ENCODE peak calls at places on chromosomes 7 and 10, in ten cellular contexts. Z is EL; Y is fibroblast of the aortic adventitia; Q is coronary artery; C is AG09309; U is CD8-positive, alpha-beta memory T cell; J is GM20000; D is Karpas-422; L is AG04450; P is Right ventricle myocardium superior. S is an unnamed sample.

GRCh38 chr7:373818-374705 is 84.1 kb downstream of the FOXL3 start:
- DNase-seq in D (no peak), U (no peak), C (no peak), P (peak), Z (no peak), J (no peak), Y (no peak), Q (no peak), L (no peak), S (no peak)

GRCh38 chr7:97635622-97636021 is 96.3 kb upstream of the TAC1 start:
- DNase-seq in U (no peak), J (no peak), Q (no peak), C (no peak), L (no peak), Z (no peak), P (no peak), Y (no peak), D (no peak), S (no peak)

GRCh38 chr7:1040790-1041189 is 3.6 kb upstream of the GPR146 start:
- DNase-seq in U (no peak), Q (no peak), P (no peak), J (no peak), L (peak), Z (peak), D (no peak), Y (peak), C (no peak), S (peak)

GRCh38 chr10:30386801-30387588 is 37.9 kb upstream of the MTPAP start:
- DNase-seq in Z (peak), D (no peak), P (no peak), Q (no peak), J (no peak), Y (no peak), C (no peak), U (no peak), L (no peak), S (peak)

GRCh38 chr7:64574481-64575159 is 11.7 kb upstream of the ZNF680 start:
- DNase-seq in Y (peak), D (no peak), P (peak), J (no peak), L (no peak), Q (no peak), U (no peak), Z (peak), C (no peak), S (no peak)

GRCh38 chr7:57204411-57204811 is 72.2 kb upstream of the ZNF479 start:
- DNase-seq in P (no peak), Z (no peak), Q (no peak), C (no peak), U (no peak), J (no peak), L (no peak), D (no peak), Y (no peak), S (no peak)

GRCh38 chr10:123744226-123744536 is 78.0 kb downstream of the GPR26 start:
- DNase-seq in Q (no peak), D (no peak), P (no peak), U (no peak), Y (no peak), Z (no peak), L (no peak), J (no peak), C (no peak), S (no peak)

GRCh38 chr10:420154-421121 is 269.0 kb downstream of the DIP2C start:
- DNase-seq in J (no peak), C (no peak), L (no peak), U (no peak), Q (peak), Z (no peak), Y (peak), P (no peak), D (no peak), S (no peak)

GRCh38 chr7:132322981-132323380 is 253.3 kb downstream of the PLXNA4 start:
- DNase-seq in D (no peak), U (no peak), J (no peak), Z (no peak), P (no peak), Q (no peak), C (no peak), Y (no peak), L (no peak), S (no peak)

GRCh38 chr7:50369408-50370026 is 65.0 kb downstream of the IKZF1 start:
- DNase-seq in P (no peak), J (peak), C (no peak), Y (no peak), L (no peak), D (peak), Z (peak), U (peak), Q (no peak), S (no peak)

GRCh38 chr10:16857419-16857818 is 40.2 kb upstream of the RSU1 start:
- DNase-seq in D (no peak), Z (no peak), Y (no peak), J (no peak), C (no peak), L (no peak), P (no peak), Q (no peak), U (no peak), S (no peak)

GRCh38 chr7:149875396-149875795 is 1.6 kb downstream of the ATP6V0E2 start:
- DNase-seq in P (no peak), J (no peak), Z (no peak), L (no peak), U (no peak), D (no peak), C (no peak), Q (peak), Y (no peak), S (no peak)

GRCh38 chr10:77069020-77069419 is 568.6 kb downstream of the KCNMA1 start:
- DNase-seq in D (no peak), Y (no peak), C (no peak), Q (no peak), U (no peak), J (no peak), Z (no peak), L (no peak), P (no peak), S (no peak)

GRCh38 chr10:51698473-51699063 is 827 bp downstream of the CSTF2T start:
- DNase-seq in Q (no peak), L (no peak), C (no peak), Z (no peak), P (peak), Y (no peak), J (no peak), U (no peak), D (no peak), S (no peak)

GRCh38 chr10:3749597-3750351 is 35.2 kb downstream of the KLF6 start:
- DNase-seq in U (no peak), Y (peak), L (peak), C (peak), P (peak), D (no peak), Z (peak), Q (no peak), J (no peak), S (no peak)

GRCh38 chr10:29302499-29302898 is 13.6 kb downstream of the LYZL1 start:
- DNase-seq in Z (no peak), U (no peak), D (no peak), J (no peak), L (no peak), P (no peak), C (no peak), Q (no peak), Y (no peak), S (no peak)